ENCODE peak calls at places on chromosomes 5 and 9, in eight cellular contexts. E is GM06990; R is Panc1; V is mucosa of gallbladder; F is bronchial epithelial cell; X is effector CD4-positive, alpha-beta T cell; Q is LoVo; T is AG08395. Z is an unnamed sample.
A peak's percentile ranks its signal among the peaks of the same experiment; 100 is the strongest.

GRCh38 chr9:91516061-91516460 is 92.4 kb upstream of the NFIL3 start:
- DNase-seq in R (no peak), T (no peak), Q (no peak), E (no peak), X (no peak), V (no peak), F (no peak), Z (no peak)

GRCh38 chr5:150410524-150411244 is 2.0 kb downstream of the CD74 start:
- DNase-seq in R (peak; percentile 41), V (peak; percentile 85), T (peak; percentile 89), Q (peak; percentile 41), E (peak; percentile 68), X (peak; percentile 42), F (peak; percentile 77), Z (peak; percentile 44)

GRCh38 chr5:143606043-143606752 is 202.7 kb upstream of the NR3C1 start:
- DNase-seq in Q (no peak), V (no peak), F (no peak), R (no peak), T (peak; percentile 48), E (peak; percentile 80), X (no peak), Z (no peak)

GRCh38 chr5:68028131-68028727 is 187.3 kb upstream of the PIK3R1 start:
- DNase-seq in X (no peak), F (no peak), V (no peak), T (no peak), E (no peak), R (no peak), Q (no peak), Z (no peak)

GRCh38 chr5:105708442-105708841 is 1962.3 kb downstream of the EFNA5 start:
- DNase-seq in Q (no peak), E (no peak), R (no peak), V (no peak), T (no peak), X (no peak), F (no peak), Z (no peak)

GRCh38 chr9:101585740-101586139 is 9.0 kb downstream of the PPP3R2 start:
- DNase-seq in T (no peak), E (no peak), V (no peak), X (no peak), R (no peak), F (no peak), Q (no peak), Z (no peak)

GRCh38 chr5:177301503-177302165 is 1.9 kb downstream of the RAB24 start:
- DNase-seq in R (no peak), X (no peak), F (peak; percentile 96), E (no peak), T (no peak), V (peak; percentile 91), Q (peak; percentile 74), Z (peak; percentile 98)

GRCh38 chr5:1555011-1555807 is 31.4 kb upstream of the LPCAT1 start:
- DNase-seq in X (no peak), V (peak; percentile 83), E (no peak), Q (peak; percentile 73), F (peak; percentile 78), T (peak; percentile 89), R (peak; percentile 98), Z (peak; percentile 98)

GRCh38 chr5:67414712-67415111 is 218.1 kb upstream of the CD180 start:
- DNase-seq in R (no peak), V (no peak), F (peak; percentile 51), T (peak; percentile 50), Q (no peak), X (no peak), E (no peak), Z (no peak)

GRCh38 chr5:65873181-65873580 is 53.2 kb upstream of the ERBIN start:
- DNase-seq in R (no peak), X (no peak), T (peak; percentile 22), Q (no peak), F (peak; percentile 79), E (no peak), V (no peak), Z (no peak)

GRCh38 chr9:122125891-122126331 is 32.8 kb upstream of the TTLL11 start:
- DNase-seq in F (peak; percentile 32), T (no peak), V (no peak), Q (no peak), R (no peak), X (no peak), E (no peak), Z (no peak)

GRCh38 chr5:176353533-176353932 is 8.0 kb downstream of the KIAA1191 start:
- DNase-seq in X (no peak), E (no peak), V (no peak), T (no peak), F (no peak), Q (no peak), R (no peak), Z (no peak)

GRCh38 chr5:11617080-11617479 is 287.2 kb downstream of the CTNND2 start:
- DNase-seq in F (peak; percentile 22), V (no peak), E (no peak), T (no peak), X (no peak), Q (no peak), R (no peak), Z (no peak)

GRCh38 chr5:119031047-119031886 is 39.6 kb upstream of the DMXL1 start:
- DNase-seq in T (no peak), F (no peak), X (no peak), E (peak; percentile 74), V (no peak), R (no peak), Q (no peak), Z (no peak)

GRCh38 chr5:59562756-59563389 is 330.7 kb downstream of the PDE4D start:
- DNase-seq in Q (peak; percentile 46), T (no peak), F (peak; percentile 79), V (no peak), R (no peak), E (peak; percentile 79), X (no peak), Z (peak; percentile 70)

GRCh38 chr5:156332245-156332644 is 5.3 kb downstream of the SGCD start:
- DNase-seq in T (no peak), R (no peak), Q (no peak), X (no peak), F (no peak), E (no peak), V (no peak), Z (no peak)

GRCh38 chr5:167488371-167488770 is 803.1 kb upstream of the WWC1 start:
- DNase-seq in Q (no peak), V (no peak), F (no peak), R (no peak), E (no peak), X (no peak), T (no peak), Z (no peak)

GRCh38 chr5:178360231-178360925 is 127.8 kb upstream of the PHYKPL start:
- DNase-seq in X (no peak), T (peak; percentile 73), F (no peak), R (no peak), Q (no peak), V (no peak), E (no peak), Z (no peak)

GRCh38 chr5:134175874-134176522 is 752 bp downstream of the SKP1 start:
- DNase-seq in E (no peak), T (peak; percentile 22), V (no peak), F (peak; percentile 19), Q (no peak), X (no peak), R (no peak), Z (peak; percentile 6)

Z was measured in NCI-H2029 treated with DMSO at 0.1 percent for 48 hours.